ENCODE peak calls at places on chromosomes 6 and 20, in six cellular contexts. V is neural progenitor cell, S is stomach, Q is prostate gland, O is pancreas, D is AG04449. L is an unnamed sample.

GRCh38 chr6:50959081-50959641 is 140.5 kb downstream of the TFAP2B start:
- DNase-seq in V (no peak), O (no peak), D (no peak), S (no peak), Q (no peak), L (no peak)

GRCh38 chr6:56491606-56492328 is 150.9 kb downstream of the DST start:
- DNase-seq in Q (no peak), S (no peak), V (no peak), O (no peak), D (no peak), L (no peak)

GRCh38 chr6:586553-586952 is 70.3 kb downstream of the HUS1B start:
- DNase-seq in Q (no peak), O (no peak), S (no peak), V (no peak), D (no peak), L (no peak)

GRCh38 chr6:34331361-34332050 is 61.0 kb downstream of the NUDT3 start:
- DNase-seq in V (no peak), S (no peak), Q (no peak), D (no peak), O (no peak), L (no peak)

GRCh38 chr6:139996253-139996834 is 621.9 kb upstream of the CITED2 start:
- DNase-seq in S (no peak), V (peak; percentile 68), Q (no peak), D (no peak), O (peak; percentile 13), L (no peak)

GRCh38 chr6:111602481-111603404 is 2.9 kb downstream of the TRAF3IP2 start:
- DNase-seq in D (no peak), V (no peak), S (no peak), O (no peak), Q (no peak), L (no peak)

GRCh38 chr20:51481311-51481997 is 61.1 kb downstream of the NFATC2 start:
- DNase-seq in D (no peak), V (no peak), O (no peak), Q (no peak), S (no peak), L (no peak)

GRCh38 chr20:11676618-11677289 is 240.9 kb upstream of the BTBD3 start:
- DNase-seq in D (no peak), O (peak; percentile 69), S (no peak), Q (no peak), V (peak; percentile 78), L (peak; percentile 0)

GRCh38 chr6:154715449-154715848 is 17.8 kb upstream of the SCAF8 start:
- DNase-seq in O (no peak), D (no peak), S (no peak), Q (no peak), V (no peak), L (no peak)

GRCh38 chr6:105483492-105483891 is 80.6 kb upstream of the PREP start:
- DNase-seq in D (no peak), O (no peak), V (no peak), Q (no peak), S (no peak), L (no peak)

GRCh38 chr20:42938486-42939205 is 251.1 kb downstream of the PTPRT start:
- DNase-seq in S (no peak), Q (no peak), D (no peak), O (no peak), V (no peak), L (no peak)

GRCh38 chr6:23535071-23535470 is 590.9 kb upstream of the NRSN1 start:
- DNase-seq in D (no peak), S (no peak), Q (no peak), V (no peak), O (no peak), L (no peak)

GRCh38 chr6:119604124-119604523 is 254.6 kb upstream of the MAN1A1 start:
- DNase-seq in Q (no peak), D (no peak), V (no peak), O (no peak), S (no peak), L (no peak)

GRCh38 chr6:53294095-53294494 is 54.7 kb downstream of the ELOVL5 start:
- DNase-seq in Q (no peak), S (no peak), V (peak; percentile 64), D (no peak), O (no peak), L (no peak)

GRCh38 chr6:95243091-95243490 is 334.2 kb upstream of the MANEA start:
- DNase-seq in D (no peak), Q (no peak), O (no peak), S (no peak), V (no peak), L (no peak)

GRCh38 chr6:155311583-155311982 is 2.7 kb downstream of the TFB1M start:
- DNase-seq in O (no peak), D (no peak), S (no peak), V (no peak), Q (no peak), L (no peak)

GRCh38 chr6:139925894-139926641 is 551.6 kb upstream of the CITED2 start:
- DNase-seq in V (no peak), O (no peak), Q (no peak), D (peak; percentile 77), S (no peak), L (peak; percentile 70)

GRCh38 chr20:48983423-48984400 is 62.2 kb downstream of the ARFGEF2 start:
- DNase-seq in S (peak; percentile 63), V (no peak), D (peak; percentile 44), Q (no peak), O (peak; percentile 81), L (peak; percentile 65)

GRCh38 chr6:144939926-144940325 is 654.8 kb downstream of the UTRN start:
- DNase-seq in V (no peak), Q (no peak), S (no peak), D (no peak), O (no peak), L (no peak)

GRCh38 chr6:75204959-75205775 is 686 bp downstream of the COL12A1 start:
- DNase-seq in D (no peak), V (peak; percentile 60), S (no peak), O (no peak), Q (no peak), L (no peak)

GRCh38 chr6:41563060-41563776 is 17.0 kb downstream of the FOXP4 start:
- DNase-seq in D (no peak), V (no peak), O (no peak), S (no peak), Q (no peak), L (no peak)

GRCh38 chr20:62925420-62926228 is 681 bp downstream of the DIDO1 start:
- DNase-seq in D (no peak), Q (no peak), O (no peak), S (peak; percentile 45), V (peak; percentile 61), L (no peak)

GRCh38 chr20:44052166-44052565 is 134.8 kb downstream of the JPH2 start:
- DNase-seq in S (peak; percentile 17), Q (no peak), V (no peak), D (no peak), O (no peak), L (no peak)

GRCh38 chr6:109820706-109821350 is 129.7 kb downstream of the FIG4 start:
- DNase-seq in S (no peak), Q (no peak), V (no peak), D (no peak), O (no peak), L (no peak)

GRCh38 chr6:105459049-105459448 is 56.2 kb upstream of the PREP start:
- DNase-seq in D (no peak), O (no peak), Q (no peak), S (no peak), V (no peak), L (no peak)

GRCh38 chr6:38034269-38034914 is 214.9 kb downstream of the ZFAND3 start:
- DNase-seq in O (no peak), V (peak; percentile 17), Q (no peak), D (no peak), S (no peak), L (peak; percentile 57)

GRCh38 chr6:56515081-56515905 is 127.4 kb downstream of the DST start:
- DNase-seq in Q (no peak), S (no peak), V (no peak), D (no peak), O (peak; percentile 20), L (no peak)

GRCh38 chr20:4809707-4810106 is 88.0 kb downstream of the PRND start:
- DNase-seq in O (no peak), D (no peak), V (no peak), Q (no peak), S (no peak), L (no peak)

GRCh38 chr6:53483423-53484353 is 61.2 kb downstream of the GCLC start:
- DNase-seq in D (no peak), O (no peak), Q (peak; percentile 70), V (no peak), S (no peak), L (no peak)

DNA sequence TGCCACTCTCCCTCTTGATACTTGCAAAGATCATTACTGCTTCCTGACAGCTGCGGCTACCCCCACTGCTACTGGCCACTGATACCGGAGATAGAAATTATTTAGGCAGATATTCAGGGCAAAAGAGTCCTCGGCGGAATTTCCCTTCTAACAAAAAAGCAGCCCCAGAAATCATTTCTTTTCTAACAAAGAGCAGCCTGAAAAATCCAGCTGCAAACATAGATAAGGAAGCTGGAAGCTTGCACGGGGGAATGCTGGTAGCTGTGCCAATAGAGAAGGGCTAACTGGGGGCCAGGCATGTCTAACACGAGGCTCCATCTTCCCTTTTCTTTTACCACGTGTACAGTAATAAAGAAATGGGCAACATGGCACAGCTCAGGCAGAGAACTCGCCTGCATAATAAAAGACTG is 6.2 kb downstream of the TP53RK start:
- DNase-seq in S (no peak), O (no peak), D (no peak), V (no peak), Q (no peak), L (no peak)
- H3K4me3 ChIP-seq in S (peak overlapping the region; percentile 43), O (no peak overlapping the region), D (peak overlapping the region; percentile 47), V (peak overlapping the region; percentile 43), Q (no peak overlapping the region), L (peak overlapping the region; percentile 27)

DNA sequence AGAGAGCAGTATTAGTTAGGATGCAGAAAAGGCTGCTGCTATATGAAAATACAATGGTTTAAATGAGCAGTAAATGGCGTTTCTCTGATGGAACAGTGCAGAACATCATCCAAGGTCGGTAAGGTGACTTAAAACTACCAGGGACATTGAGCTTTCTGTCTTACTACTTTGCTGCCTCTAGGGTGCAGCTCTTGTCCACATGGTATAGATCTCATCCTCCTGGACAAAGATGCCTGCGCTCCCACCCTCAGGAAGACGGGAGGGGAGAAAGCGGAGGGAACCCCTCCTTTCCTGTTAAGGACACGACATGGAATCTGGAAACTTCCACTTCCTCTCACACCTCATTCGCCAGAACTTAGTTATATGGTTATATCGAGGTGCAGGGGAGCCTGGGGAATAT is 224.4 kb upstream of the TSHZ2 start:
- DNase-seq in O (no peak), V (peak; percentile 58), Q (no peak), D (no peak), S (no peak), L (no peak)
- TF ChIP-seq CTCF in O (peak; percentile 21), V (peak; percentile 58), Q (no peak), D (no peak), S (no peak), L (peak; percentile 17)

DNA sequence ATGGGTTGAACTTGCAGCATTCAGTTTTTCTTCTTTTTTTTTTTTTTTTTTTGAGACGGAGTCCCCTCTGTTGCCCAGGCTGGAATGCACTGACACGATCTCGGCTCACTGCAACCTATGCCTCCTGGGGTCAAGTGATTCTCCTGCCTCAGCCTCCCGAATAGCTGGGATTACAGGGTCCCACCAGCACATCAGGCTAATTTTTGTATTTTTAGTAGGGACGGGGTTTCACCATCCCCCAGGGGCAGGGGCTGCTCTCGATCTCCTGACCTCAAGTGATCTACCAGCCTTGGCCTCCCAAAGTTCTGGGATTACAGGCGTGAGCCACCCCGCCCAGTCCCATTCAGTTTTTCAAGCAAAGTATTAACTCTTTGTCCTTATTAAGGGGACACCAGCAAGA is 117.6 kb upstream of the PRSS16 start:
- DNase-seq in V (no peak), Q (no peak), S (no peak), O (no peak), D (no peak), L (no peak)
- H3K4me3 ChIP-seq in V (no peak overlapping the region), Q (no peak overlapping the region), S (no peak overlapping the region), O (no peak overlapping the region), D (no peak overlapping the region), L (no peak overlapping the region)

GRCh38 chr6:128520436-128521301 is at the start of gene PTPRK:
- DNase-seq in D (no peak), O (peak; percentile 95), Q (peak; percentile 94), S (peak; percentile 95), V (peak; percentile 97), L (peak; percentile 83)
- TF ChIP-seq CTCF in D (peak; percentile 28), O (peak; percentile 54), Q (peak; percentile 80), S (no peak), V (peak; percentile 57), L (peak; percentile 3)